ENCODE peak calls at places on chromosome 18, in seven cellular contexts. One of them, this sample, is unnamed.

GRCh38 chr18:36419913-36420531 is 122.5 kb downstream of the FHOD3 start:
- DNase-seq in mesothelial cell of epicardium: no peak
- DNase-seq in heart left ventricle: no peak
- DNase-seq in progenitor cell of endocrine pancreas: no peak
- DNase-seq in cardiac fibroblast: peak
- DNase-seq in heart right ventricle: no peak
- DNase-seq in B cell: no peak
- DNase-seq in this sample: no peak

GRCh38 chr18:36653870-36654269 is 174.9 kb downstream of the TPGS2 start:
- DNase-seq in cardiac fibroblast: no peak
- DNase-seq in heart left ventricle: no peak
- DNase-seq in mesothelial cell of epicardium: no peak
- DNase-seq in heart right ventricle: no peak
- DNase-seq in progenitor cell of endocrine pancreas: no peak
- DNase-seq in B cell: no peak
- DNase-seq in this sample: no peak

GRCh38 chr18:13548944-13549878 is 177.1 kb downstream of the FAM210A start:
- DNase-seq in progenitor cell of endocrine pancreas: no peak
- DNase-seq in B cell: peak
- DNase-seq in cardiac fibroblast: no peak
- DNase-seq in mesothelial cell of epicardium: no peak
- DNase-seq in heart left ventricle: no peak
- DNase-seq in heart right ventricle: no peak
- DNase-seq in this sample: no peak

GRCh38 chr18:10037181-10037580 is 123.4 kb downstream of the VAPA start:
- DNase-seq in progenitor cell of endocrine pancreas: no peak
- DNase-seq in heart right ventricle: no peak
- DNase-seq in cardiac fibroblast: no peak
- DNase-seq in B cell: no peak
- DNase-seq in mesothelial cell of epicardium: no peak
- DNase-seq in heart left ventricle: no peak
- DNase-seq in this sample: no peak

GRCh38 chr18:79405781-79406575 is 10.2 kb downstream of the NFATC1 start:
- DNase-seq in mesothelial cell of epicardium: no peak
- DNase-seq in progenitor cell of endocrine pancreas: no peak
- DNase-seq in heart left ventricle: peak
- DNase-seq in B cell: peak
- DNase-seq in cardiac fibroblast: no peak
- DNase-seq in heart right ventricle: peak
- DNase-seq in this sample: no peak

GRCh38 chr18:24341361-24341760 is 56.3 kb downstream of the OSBPL1A start:
- DNase-seq in B cell: no peak
- DNase-seq in heart right ventricle: no peak
- DNase-seq in cardiac fibroblast: peak
- DNase-seq in progenitor cell of endocrine pancreas: no peak
- DNase-seq in heart left ventricle: no peak
- DNase-seq in mesothelial cell of epicardium: no peak
- DNase-seq in this sample: no peak

GRCh38 chr18:12008842-12009580 is 27.7 kb downstream of the IMPA2 start:
- DNase-seq in progenitor cell of endocrine pancreas: no peak
- DNase-seq in B cell: no peak
- DNase-seq in heart left ventricle: no peak
- DNase-seq in mesothelial cell of epicardium: no peak
- DNase-seq in heart right ventricle: no peak
- DNase-seq in cardiac fibroblast: no peak
- DNase-seq in this sample: no peak

GRCh38 chr18:63004466-63005089 is 289.2 kb downstream of the PHLPP1 start:
- DNase-seq in progenitor cell of endocrine pancreas: no peak
- DNase-seq in mesothelial cell of epicardium: no peak
- DNase-seq in heart left ventricle: no peak
- DNase-seq in heart right ventricle: no peak
- DNase-seq in B cell: no peak
- DNase-seq in cardiac fibroblast: no peak
- DNase-seq in this sample: no peak

GRCh38 chr18:68428666-68429065 is 286.2 kb downstream of the TMX3 start:
- DNase-seq in heart left ventricle: no peak
- DNase-seq in progenitor cell of endocrine pancreas: no peak
- DNase-seq in cardiac fibroblast: no peak
- DNase-seq in heart right ventricle: no peak
- DNase-seq in mesothelial cell of epicardium: no peak
- DNase-seq in B cell: no peak
- DNase-seq in this sample: no peak

GRCh38 chr18:51361130-51361860 is 163.8 kb upstream of the MEX3C start:
- DNase-seq in heart left ventricle: peak
- DNase-seq in B cell: no peak
- DNase-seq in progenitor cell of endocrine pancreas: no peak
- DNase-seq in cardiac fibroblast: peak
- DNase-seq in heart right ventricle: peak
- DNase-seq in mesothelial cell of epicardium: no peak
- DNase-seq in this sample: no peak

GRCh38 chr18:57078614-57079013 is 68.3 kb upstream of the BOD1L2 start:
- DNase-seq in heart right ventricle: no peak
- DNase-seq in cardiac fibroblast: no peak
- DNase-seq in heart left ventricle: no peak
- DNase-seq in mesothelial cell of epicardium: no peak
- DNase-seq in progenitor cell of endocrine pancreas: no peak
- DNase-seq in B cell: no peak
- DNase-seq in this sample: no peak

GRCh38 chr18:57075716-57076400 is 71.0 kb upstream of the BOD1L2 start:
- DNase-seq in cardiac fibroblast: no peak
- DNase-seq in mesothelial cell of epicardium: no peak
- DNase-seq in heart right ventricle: no peak
- DNase-seq in progenitor cell of endocrine pancreas: no peak
- DNase-seq in heart left ventricle: no peak
- DNase-seq in B cell: no peak
- DNase-seq in this sample: no peak

GRCh38 chr18:57077786-57078552 is 68.9 kb upstream of the BOD1L2 start:
- DNase-seq in cardiac fibroblast: no peak
- DNase-seq in heart left ventricle: no peak
- DNase-seq in progenitor cell of endocrine pancreas: no peak
- DNase-seq in heart right ventricle: no peak
- DNase-seq in mesothelial cell of epicardium: no peak
- DNase-seq in B cell: peak
- DNase-seq in this sample: no peak

GRCh38 chr18:57077005-57077735 is 69.7 kb upstream of the BOD1L2 start:
- DNase-seq in heart right ventricle: no peak
- DNase-seq in B cell: no peak
- DNase-seq in progenitor cell of endocrine pancreas: no peak
- DNase-seq in mesothelial cell of epicardium: no peak
- DNase-seq in cardiac fibroblast: no peak
- DNase-seq in heart left ventricle: no peak
- DNase-seq in this sample: no peak

DNA sequence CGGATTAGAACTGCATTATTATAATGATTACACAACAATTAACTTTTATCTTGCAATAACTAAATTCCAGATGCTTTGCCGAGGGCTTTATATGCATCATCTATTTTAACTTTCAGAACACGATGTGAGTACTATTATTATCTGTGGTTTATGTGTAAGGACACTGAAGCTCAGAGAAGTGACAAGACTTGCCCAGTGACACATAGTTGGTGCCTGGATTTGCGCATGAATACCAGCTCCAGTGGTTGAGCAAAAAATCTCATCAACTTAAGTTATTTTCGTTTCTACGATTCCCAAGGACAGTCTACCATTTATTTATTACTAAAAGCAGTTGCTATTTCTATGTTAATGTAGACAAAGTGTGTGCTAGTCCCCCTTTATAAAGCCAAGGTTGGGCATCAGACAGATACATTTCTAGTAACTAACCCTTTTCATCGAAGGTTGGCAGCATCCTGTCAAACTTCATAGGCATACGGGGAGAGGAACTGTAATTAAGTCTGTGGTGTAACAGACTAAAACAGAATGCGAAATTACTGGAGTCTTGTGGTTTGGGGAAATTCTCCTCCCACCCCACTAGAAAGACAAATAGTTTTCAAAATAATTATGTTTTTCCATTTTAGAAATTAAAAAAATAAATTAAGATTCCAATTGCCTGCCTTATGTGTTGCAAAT is 73.2 kb upstream of the BOD1L2 start:
- DNase-seq in heart left ventricle: no peak
- DNase-seq in heart right ventricle: no peak
- DNase-seq in mesothelial cell of epicardium: no peak
- DNase-seq in B cell: no peak
- DNase-seq in cardiac fibroblast: no peak
- DNase-seq in progenitor cell of endocrine pancreas: no peak
- DNase-seq in this sample: no peak
- TF ChIP-seq CTCF in heart left ventricle: no peak
- TF ChIP-seq CTCF in heart right ventricle: no peak
- TF ChIP-seq CTCF in mesothelial cell of epicardium: no peak
- TF ChIP-seq CTCF in B cell: no peak
- TF ChIP-seq CTCF in cardiac fibroblast: no peak
- TF ChIP-seq CTCF in progenitor cell of endocrine pancreas: no peak
- TF ChIP-seq CTCF in this sample: no peak

GRCh38 chr18:57784034-57784815 is 18.9 kb downstream of the ATP8B1 start:
- DNase-seq in heart left ventricle: no peak
- DNase-seq in cardiac fibroblast: peak
- DNase-seq in B cell: no peak
- DNase-seq in mesothelial cell of epicardium: no peak
- DNase-seq in heart right ventricle: no peak
- DNase-seq in progenitor cell of endocrine pancreas: no peak
- DNase-seq in this sample: no peak

GRCh38 chr18:57786038-57786437 is 17.1 kb downstream of the ATP8B1 start:
- DNase-seq in heart left ventricle: no peak
- DNase-seq in B cell: no peak
- DNase-seq in progenitor cell of endocrine pancreas: no peak
- DNase-seq in cardiac fibroblast: no peak
- DNase-seq in mesothelial cell of epicardium: no peak
- DNase-seq in heart right ventricle: no peak
- DNase-seq in this sample: no peak

GRCh38 chr18:57781128-57781463 is 22.0 kb downstream of the ATP8B1 start:
- DNase-seq in mesothelial cell of epicardium: no peak
- DNase-seq in B cell: no peak
- DNase-seq in progenitor cell of endocrine pancreas: no peak
- DNase-seq in cardiac fibroblast: no peak
- DNase-seq in heart right ventricle: no peak
- DNase-seq in heart left ventricle: no peak
- DNase-seq in this sample: no peak

GRCh38 chr18:57787068-57787682 is 15.9 kb downstream of the ATP8B1 start:
- DNase-seq in heart left ventricle: no peak
- DNase-seq in cardiac fibroblast: no peak
- DNase-seq in heart right ventricle: no peak
- DNase-seq in progenitor cell of endocrine pancreas: no peak
- DNase-seq in mesothelial cell of epicardium: no peak
- DNase-seq in B cell: no peak
- DNase-seq in this sample: no peak

GRCh38 chr18:57784816-57785144 is 18.3 kb downstream of the ATP8B1 start:
- DNase-seq in progenitor cell of endocrine pancreas: no peak
- DNase-seq in heart right ventricle: no peak
- DNase-seq in B cell: no peak
- DNase-seq in mesothelial cell of epicardium: no peak
- DNase-seq in cardiac fibroblast: no peak
- DNase-seq in heart left ventricle: no peak
- DNase-seq in this sample: no peak
- TF ChIP-seq CTCF in progenitor cell of endocrine pancreas: no peak
- TF ChIP-seq CTCF in heart right ventricle: no peak
- TF ChIP-seq CTCF in B cell: no peak
- TF ChIP-seq CTCF in mesothelial cell of epicardium: no peak
- TF ChIP-seq CTCF in cardiac fibroblast: no peak
- TF ChIP-seq CTCF in heart left ventricle: no peak
- TF ChIP-seq CTCF in this sample: no peak

GRCh38 chr18:45850021-45850420 is 24.5 kb downstream of the SIGLEC15 start:
- DNase-seq in cardiac fibroblast: peak
- DNase-seq in mesothelial cell of epicardium: no peak
- DNase-seq in progenitor cell of endocrine pancreas: no peak
- DNase-seq in heart left ventricle: no peak
- DNase-seq in heart right ventricle: no peak
- DNase-seq in B cell: peak
- DNase-seq in this sample: no peak
- TF ChIP-seq CTCF in cardiac fibroblast: peak
- TF ChIP-seq CTCF in mesothelial cell of epicardium: peak
- TF ChIP-seq CTCF in progenitor cell of endocrine pancreas: peak
- TF ChIP-seq CTCF in heart left ventricle: no peak
- TF ChIP-seq CTCF in heart right ventricle: no peak
- TF ChIP-seq CTCF in B cell: peak
- TF ChIP-seq CTCF in this sample: peak

GRCh38 chr18:72878143-72878542 is 10.4 kb upstream of the NETO1 start:
- DNase-seq in B cell: no peak
- DNase-seq in heart right ventricle: no peak
- DNase-seq in mesothelial cell of epicardium: no peak
- DNase-seq in heart left ventricle: no peak
- DNase-seq in progenitor cell of endocrine pancreas: no peak
- DNase-seq in cardiac fibroblast: no peak
- DNase-seq in this sample: no peak
- TF ChIP-seq CTCF in B cell: no peak
- TF ChIP-seq CTCF in heart right ventricle: no peak
- TF ChIP-seq CTCF in mesothelial cell of epicardium: no peak
- TF ChIP-seq CTCF in heart left ventricle: no peak
- TF ChIP-seq CTCF in progenitor cell of endocrine pancreas: no peak
- TF ChIP-seq CTCF in cardiac fibroblast: no peak
- TF ChIP-seq CTCF in this sample: no peak

GRCh38 chr18:3970929-3971328 is 484.2 kb downstream of the DLGAP1 start:
- DNase-seq in mesothelial cell of epicardium: no peak
- DNase-seq in B cell: no peak
- DNase-seq in cardiac fibroblast: no peak
- DNase-seq in heart left ventricle: no peak
- DNase-seq in progenitor cell of endocrine pancreas: no peak
- DNase-seq in heart right ventricle: peak
- DNase-seq in this sample: no peak
- TF ChIP-seq CTCF in mesothelial cell of epicardium: no peak
- TF ChIP-seq CTCF in B cell: no peak
- TF ChIP-seq CTCF in cardiac fibroblast: no peak
- TF ChIP-seq CTCF in heart left ventricle: peak
- TF ChIP-seq CTCF in progenitor cell of endocrine pancreas: peak
- TF ChIP-seq CTCF in heart right ventricle: peak
- TF ChIP-seq CTCF in this sample: no peak

This sample was measured in type B pancreatic cell.